ENCODE peak calls at places on chromosomes 3 and 15, in six cellular contexts. B is SW480; V is stimulated activated CD4-positive, alpha-beta T cell treated with anti-CD3 and anti-CD28 coated beads, Interleukin-1b, Interleukin-23, amount 100 ng/mL, for 48 hours; J is A549; K is mesothelial cell of epicardium; U is type B pancreatic cell. M is an unnamed sample.
A peak's percentile ranks its signal among the peaks of the same experiment; 100 is the strongest.

GRCh38 chr3:42097166-42097946 is 6.2 kb downstream of the TRAK1 start:
- DNase-seq in J (no peak), K (no peak), B (peak; percentile 70), U (no peak), V (no peak), M (no peak)

GRCh38 chr15:91329914-91330313 is 229.9 kb downstream of the SV2B start:
- DNase-seq in J (no peak), V (no peak), K (no peak), B (no peak), U (no peak), M (no peak)

GRCh38 chr15:82655606-82656005 is 8.4 kb upstream of the CPEB1 start:
- DNase-seq in K (no peak), U (no peak), B (no peak), V (no peak), J (no peak), M (no peak)

GRCh38 chr3:23202203-23202920 is 765 bp upstream of the UBE2E2 start:
- DNase-seq in J (peak; percentile 13), U (no peak), V (no peak), K (no peak), B (no peak), M (no peak)

GRCh38 chr3:31092748-31093607 is 198.5 kb upstream of the GADL1 start:
- DNase-seq in K (no peak), U (no peak), B (no peak), J (no peak), V (no peak), M (no peak)

GRCh38 chr3:65854606-65855304 is 184.0 kb downstream of the MAGI1 start:
- DNase-seq in V (no peak), B (peak; percentile 60), U (no peak), K (no peak), J (no peak), M (no peak)

GRCh38 chr15:42344763-42345162 is 14.5 kb upstream of the CAPN3 start:
- DNase-seq in J (no peak), K (no peak), B (no peak), U (no peak), V (no peak), M (no peak)

GRCh38 chr15:52789601-52790165 is 453 bp downstream of the ONECUT1 start:
- DNase-seq in K (no peak), B (peak; percentile 30), V (no peak), U (no peak), J (peak; percentile 64), M (no peak)

GRCh38 chr15:66403323-66403722 is 16.6 kb downstream of the MAP2K1 start:
- DNase-seq in B (no peak), K (no peak), U (no peak), V (no peak), J (no peak), M (no peak)

GRCh38 chr3:9122732-9123364 is 126.6 kb downstream of the SRGAP3 start:
- DNase-seq in J (no peak), U (no peak), B (peak; percentile 9), V (no peak), K (no peak), M (no peak)

GRCh38 chr3:111627092-111627491 is 31.9 kb upstream of the ZBED2 start:
- DNase-seq in B (no peak), K (no peak), V (no peak), J (no peak), U (no peak), M (no peak)

GRCh38 chr15:85766007-85766831 is 28.5 kb downstream of the KLHL25 start:
- DNase-seq in U (no peak), V (no peak), K (no peak), J (no peak), B (no peak), M (no peak)

GRCh38 chr3:56053727-56054126 is 414.5 kb downstream of the ERC2 start:
- DNase-seq in B (no peak), J (no peak), U (no peak), V (no peak), K (no peak), M (no peak)

GRCh38 chr15:22989576-22990477 is 9.7 kb upstream of the CYFIP1 start:
- DNase-seq in B (peak; percentile 9), V (no peak), U (no peak), J (peak; percentile 20), K (no peak), M (no peak)

GRCh38 chr3:3200632-3201212 is 21.2 kb upstream of the CRBN start:
- DNase-seq in V (no peak), B (peak; percentile 56), K (peak; percentile 54), U (no peak), J (peak; percentile 68), M (peak; percentile 87)

GRCh38 chr3:61315874-61316273 is 64.6 kb upstream of the FHIT start:
- DNase-seq in B (peak; percentile 8), K (peak; percentile 48), U (no peak), J (no peak), V (no peak), M (no peak)

GRCh38 chr15:89385596-89386242 is 51.1 kb upstream of the POLG start:
- DNase-seq in U (no peak), K (no peak), B (peak; percentile 16), J (no peak), V (no peak), M (no peak)

GRCh38 chr3:12363397-12364195 is 74.7 kb downstream of the PPARG start:
- DNase-seq in U (no peak), B (no peak), K (no peak), J (no peak), V (no peak), M (no peak)

GRCh38 chr3:148791296-148791695 is 36.3 kb upstream of the CPB1 start:
- DNase-seq in U (no peak), V (no peak), J (no peak), K (no peak), B (no peak), M (no peak)

GRCh38 chr3:99875925-99876781 is 58.5 kb downstream of the CMSS1 start:
- DNase-seq in V (peak; percentile 62), J (peak; percentile 36), K (peak; percentile 88), U (peak; percentile 86), B (peak; percentile 60), M (peak; percentile 19)

GRCh38 chr3:149603126-149604074 is 54.4 kb downstream of the WWTR1 start:
- DNase-seq in J (peak; percentile 64), K (no peak), U (no peak), B (peak; percentile 24), V (no peak), M (no peak)

GRCh38 chr3:157921767-157922166 is 184.5 kb downstream of the SHOX2 start:
- DNase-seq in U (no peak), B (no peak), K (no peak), J (no peak), V (no peak), M (peak; percentile 27)

GRCh38 chr15:29914441-29915053 is 92.3 kb upstream of the TJP1 start:
- DNase-seq in K (no peak), V (no peak), U (no peak), B (no peak), J (no peak), M (no peak)

GRCh38 chr15:51939216-51939615 is 32.4 kb downstream of the LEO1 start:
- DNase-seq in J (no peak), B (no peak), K (no peak), U (no peak), V (no peak), M (no peak)

GRCh38 chr3:100403956-100404548 is 2.7 kb downstream of the LNP1 start:
- DNase-seq in K (no peak), J (no peak), U (no peak), B (no peak), V (no peak), M (no peak)

GRCh38 chr3:94525039-94525438 is 462.2 kb downstream of the NSUN3 start:
- DNase-seq in V (no peak), U (no peak), B (peak; percentile 4), J (peak; percentile 5), K (peak; percentile 47), M (no peak)

GRCh38 chr3:12471228-12471627 is 13.1 kb upstream of the TSEN2 start:
- DNase-seq in U (no peak), J (peak; percentile 82), V (peak; percentile 81), K (no peak), B (peak; percentile 94), M (no peak)

M was measured in MM.1S.